ENCODE peak calls at places on chromosomes 4 and X, in seven cellular contexts. J, W, C, B, K, H and N are unnamed samples.

GRCh38 chr4:41327770-41328169 is 71.0 kb downstream of the UCHL1 start:
- DNase-seq in J (no peak), W (no peak), C (peak), B (no peak), K (no peak), H (no peak), N (no peak)

GRCh38 chr4:89212666-89213381 is 94.8 kb downstream of the GPRIN3 start:
- DNase-seq in J (no peak), W (no peak), C (no peak), B (no peak), K (no peak), H (no peak), N (no peak)

GRCh38 chr4:10647811-10648210 is 36.8 kb downstream of the CLNK start:
- DNase-seq in J (no peak), W (no peak), C (no peak), B (no peak), K (no peak), H (no peak), N (no peak)

GRCh38 chr4:8040607-8041006 is 100.9 kb upstream of the AFAP1 start:
- DNase-seq in J (no peak), W (no peak), C (no peak), B (no peak), K (no peak), H (no peak), N (no peak)

GRCh38 chr4:76499461-76499860 is 64.4 kb downstream of the SHROOM3 start:
- DNase-seq in J (no peak), W (no peak), C (no peak), B (no peak), K (peak), H (no peak), N (no peak)

GRCh38 chrX:107713205-107714195 is 62.1 kb downstream of the TSC22D3 start:
- DNase-seq in J (no peak), W (peak), C (no peak), B (no peak), K (no peak), H (no peak), N (peak)

GRCh38 chr4:42359686-42360085 is 37.6 kb upstream of the SHISA3 start:
- DNase-seq in J (no peak), W (no peak), C (no peak), B (no peak), K (no peak), H (no peak), N (no peak)

GRCh38 chr4:169945636-169946035 is 80.6 kb downstream of the MFAP3L start:
- DNase-seq in J (no peak), W (no peak), C (no peak), B (no peak), K (no peak), H (no peak), N (no peak)

GRCh38 chr4:57575465-57575864 is 465.3 kb upstream of the IGFBP7 start:
- DNase-seq in J (no peak), W (no peak), C (no peak), B (no peak), K (no peak), H (peak), N (no peak)

GRCh38 chr4:8147231-8147970 is 11.2 kb downstream of the ABLIM2 start:
- DNase-seq in J (no peak), W (no peak), C (peak), B (no peak), K (peak), H (no peak), N (no peak)

GRCh38 chrX:48927125-48927524 is 8.3 kb upstream of the PIM2 start:
- DNase-seq in J (no peak), W (no peak), C (peak), B (no peak), K (no peak), H (no peak), N (no peak)

GRCh38 chrX:39886282-39886681 is 211.5 kb downstream of the BCOR start:
- DNase-seq in J (peak), W (no peak), C (no peak), B (no peak), K (no peak), H (peak), N (no peak)

GRCh38 chrX:41001327-41001726 is 83.9 kb upstream of the USP9X start:
- DNase-seq in J (no peak), W (no peak), C (no peak), B (no peak), K (no peak), H (no peak), N (no peak)

GRCh38 chr4:123603165-123603564 is 206.6 kb downstream of the SPRY1 start:
- DNase-seq in J (no peak), W (no peak), C (no peak), B (no peak), K (peak), H (no peak), N (no peak)

GRCh38 chr4:75634951-75635350 is 4.6 kb upstream of the CDKL2 start:
- DNase-seq in J (no peak), W (no peak), C (no peak), B (no peak), K (no peak), H (no peak), N (no peak)

GRCh38 chrX:39883664-39884063 is 214.1 kb downstream of the BCOR start:
- DNase-seq in J (no peak), W (no peak), C (no peak), B (no peak), K (no peak), H (no peak), N (no peak)

GRCh38 chrX:43551590-43551989 is 104.5 kb upstream of the MAOA start:
- DNase-seq in J (no peak), W (no peak), C (peak), B (no peak), K (no peak), H (no peak), N (no peak)

GRCh38 chr4:25506032-25506571 is 129.0 kb downstream of the ANAPC4 start:
- DNase-seq in J (no peak), W (no peak), C (no peak), B (no peak), K (no peak), H (no peak), N (no peak)

GRCh38 chr4:89898304-89898716 is 3.7 kb downstream of the MMRN1 start:
- DNase-seq in J (no peak), W (no peak), C (peak), B (no peak), K (no peak), H (no peak), N (no peak)

GRCh38 chr4:171538601-171539100 is 274.6 kb upstream of the GALNTL6 start:
- DNase-seq in J (no peak), W (no peak), C (no peak), B (no peak), K (no peak), H (no peak), N (no peak)

GRCh38 chr4:12633058-12633651 is 851.0 kb downstream of the RAB28 start:
- DNase-seq in J (peak), W (peak), C (peak), B (peak), K (peak), H (peak), N (peak)

GRCh38 chr4:89712141-89712540 is 124.8 kb downstream of the SNCA start:
- DNase-seq in J (no peak), W (no peak), C (no peak), B (no peak), K (no peak), H (no peak), N (no peak)

GRCh38 chrX:153646620-153647373 is at the start of gene DUSP9:
- DNase-seq in J (no peak), W (no peak), C (peak), B (no peak), K (no peak), H (peak), N (no peak)